ENCODE peak calls at places on chromosomes 3 and 15, in nine cellular contexts. Y is stimulated activated CD8-positive, alpha-beta memory T cell treated with anti-CD3 and anti-CD28 coated beads, Interleukin-15, amount 100 ng/mL, for 24 hours; X is KG1; P is stimulated activated CD4-positive, alpha-beta T cell treated with anti-CD3 and anti-CD28 coated beads, Interleukin-12 subunit alpha, Interleukin-12 subunit beta, amount 100 ng/mL, for 4 hours; U is transverse colon; L is NCI-H1092 treated with DMSO at 0.1 percent for 48 hours; I is RWPE1; Q is activated naive CD8-positive, alpha-beta T cell treated with anti-CD3 and anti-CD28 coated beads, Interleukin-2, amount 50 U/mL, for 16 hours; R is non-pigmented ciliary epithelial cell. C is an unnamed sample.

GRCh38 chr3:160474416-160474838 is 24.8 kb upstream of the TRIM59 start:
- DNase-seq in Y (no peak), X (no peak), P (no peak), U (no peak), L (no peak), I (no peak), Q (no peak), R (no peak), C (no peak)

GRCh38 chr15:43274136-43274535 is 7.4 kb upstream of the TGM5 start:
- DNase-seq in Y (no peak), X (no peak), P (no peak), U (no peak), L (no peak), I (no peak), Q (no peak), R (no peak), C (peak)

GRCh38 chr3:178445139-178445538 is 91.1 kb upstream of the KCNMB2 start:
- DNase-seq in Y (no peak), X (no peak), P (no peak), U (no peak), L (no peak), I (no peak), Q (no peak), R (no peak), C (no peak)

GRCh38 chr15:59997070-59997701 is 6.9 kb upstream of the FOXB1 start:
- DNase-seq in Y (no peak), X (no peak), P (peak), U (no peak), L (peak), I (no peak), Q (no peak), R (no peak), C (peak)

GRCh38 chr15:38652998-38653397 is 88.4 kb upstream of the RASGRP1 start:
- DNase-seq in Y (no peak), X (peak), P (no peak), U (peak), L (no peak), I (no peak), Q (no peak), R (no peak), C (no peak)

GRCh38 chr3:52237659-52238172 is 1.2 kb downstream of the TWF2 start:
- DNase-seq in Y (no peak), X (no peak), P (no peak), U (peak), L (no peak), I (peak), Q (no peak), R (peak), C (peak)

GRCh38 chr15:43212951-43213350 is 7.9 kb downstream of the EPB42 start:
- DNase-seq in Y (no peak), X (no peak), P (no peak), U (no peak), L (no peak), I (no peak), Q (no peak), R (no peak), C (no peak)

GRCh38 chr15:96089396-96090058 is 241.0 kb upstream of the NR2F2 start:
- DNase-seq in Y (no peak), X (no peak), P (no peak), U (no peak), L (no peak), I (no peak), Q (no peak), R (no peak), C (no peak)

GRCh38 chr15:37124330-37124729 is 24.0 kb upstream of the MEIS2 start:
- DNase-seq in Y (no peak), X (no peak), P (no peak), U (no peak), L (no peak), I (no peak), Q (no peak), R (no peak), C (no peak)

GRCh38 chr3:63042866-63043265 is 167.7 kb upstream of the CADPS start:
- DNase-seq in Y (no peak), X (no peak), P (no peak), U (no peak), L (no peak), I (no peak), Q (no peak), R (no peak), C (no peak)

GRCh38 chr15:92954578-92954977 is 54.5 kb downstream of the CHD2 start:
- DNase-seq in Y (no peak), X (no peak), P (no peak), U (no peak), L (no peak), I (no peak), Q (no peak), R (no peak), C (no peak)

GRCh38 chr3:180295811-180296210 is 259.1 kb upstream of the PEX5L start:
- DNase-seq in Y (no peak), X (no peak), P (no peak), U (no peak), L (no peak), I (no peak), Q (no peak), R (no peak), C (no peak)

GRCh38 chr3:150925751-150926201 is 20.5 kb upstream of the MINDY4B start:
- DNase-seq in Y (peak), X (no peak), P (peak), U (peak), L (peak), I (peak), Q (no peak), R (no peak), C (peak)

GRCh38 chr3:131223373-131224289 is 157.9 kb upstream of the NUDT16 start:
- DNase-seq in Y (no peak), X (peak), P (no peak), U (no peak), L (no peak), I (no peak), Q (no peak), R (peak), C (no peak)

GRCh38 chr3:168964736-168965135 is 698.8 kb downstream of the MECOM start:
- DNase-seq in Y (no peak), X (no peak), P (no peak), U (no peak), L (no peak), I (no peak), Q (no peak), R (no peak), C (no peak)

GRCh38 chr3:52920872-52921271 is 23.5 kb upstream of the STIMATE start:
- DNase-seq in Y (no peak), X (no peak), P (no peak), U (no peak), L (no peak), I (no peak), Q (no peak), R (no peak), C (no peak)

GRCh38 chr3:50675179-50676030 is 678 bp downstream of the DOCK3 start:
- DNase-seq in Y (peak), X (no peak), P (peak), U (peak), L (peak), I (no peak), Q (peak), R (no peak), C (no peak)

GRCh38 chr3:106965286-106965685 is 412.0 kb upstream of the CCDC54 start:
- DNase-seq in Y (no peak), X (no peak), P (no peak), U (no peak), L (no peak), I (no peak), Q (no peak), R (no peak), C (no peak)

GRCh38 chr3:171264758-171265157 is 195.4 kb downstream of the TNIK start:
- DNase-seq in Y (no peak), X (no peak), P (no peak), U (no peak), L (no peak), I (no peak), Q (no peak), R (no peak), C (no peak)

GRCh38 chr3:79651536-79652065 is 116.2 kb downstream of the ROBO1 start:
- DNase-seq in Y (no peak), X (no peak), P (no peak), U (no peak), L (peak), I (no peak), Q (no peak), R (peak), C (no peak)

GRCh38 chr3:193499152-193499551 is 55.5 kb downstream of the ATP13A4 start:
- DNase-seq in Y (no peak), X (no peak), P (no peak), U (no peak), L (no peak), I (no peak), Q (no peak), R (no peak), C (no peak)

C was measured in NCI-H2029.